ENCODE peak calls at places on chromosomes 12 and 14, in eight cellular contexts. A is H9, I is IMR-90, H is MM.1S, G is neuronal stem cell, E is fibroblast of lung, P is mammary epithelial cell, R is GM23338. O is an unnamed sample. For H3K4me1, the result is how much of the 10 kb centered on the place peaks cover.

GRCh38 chr14:53109028-53109687 is 44.0 kb downstream of the DDHD1 start:
- DNase-seq in A (no peak), I (no peak), H (peak), G (no peak), E (no peak), P (no peak), R (no peak), O (no peak)

GRCh38 chr14:72613196-72613974 is 280.5 kb downstream of the DPF3 start:
- DNase-seq in A (peak), I (no peak), H (no peak), G (no peak), E (peak), P (no peak), R (no peak), O (peak)

GRCh38 chr12:124053855-124054254 is 80.8 kb downstream of the ZNF664 start:
- DNase-seq in A (peak), I (peak), H (no peak), G (peak), E (peak), P (no peak), R (peak), O (peak)

GRCh38 chr12:116406529-116406928 is 129.0 kb upstream of the MED13L start:
- DNase-seq in A (peak), I (peak), H (no peak), G (no peak), E (peak), P (peak), R (peak), O (peak)

GRCh38 chr12:12214635-12215131 is 52.2 kb downstream of the LRP6 start:
- DNase-seq in A (no peak), I (peak), H (peak), G (no peak), E (peak), P (peak), R (peak), O (no peak)

GRCh38 chr14:56172571-56172971 is 54.4 kb downstream of the PELI2 start:
- DNase-seq in A (no peak), I (peak), H (no peak), G (no peak), E (peak), P (peak), R (no peak), O (peak)

GRCh38 chr12:110582286-110583136 is 607 bp downstream of the PPTC7 start:
- DNase-seq in A (peak), I (peak), H (peak), G (peak), E (peak), P (peak), R (peak), O (peak)

GRCh38 chr12:108348842-108349241 is 9.7 kb upstream of the CMKLR1 start:
- DNase-seq in A (no peak), I (no peak), H (no peak), G (no peak), E (no peak), P (no peak), R (no peak), O (peak)

GRCh38 chr12:89357297-89357730 is 5.0 kb upstream of the DUSP6 start:
- DNase-seq in A (no peak), I (no peak), H (no peak), G (no peak), E (no peak), P (no peak), R (no peak), O (no peak)

DNA sequence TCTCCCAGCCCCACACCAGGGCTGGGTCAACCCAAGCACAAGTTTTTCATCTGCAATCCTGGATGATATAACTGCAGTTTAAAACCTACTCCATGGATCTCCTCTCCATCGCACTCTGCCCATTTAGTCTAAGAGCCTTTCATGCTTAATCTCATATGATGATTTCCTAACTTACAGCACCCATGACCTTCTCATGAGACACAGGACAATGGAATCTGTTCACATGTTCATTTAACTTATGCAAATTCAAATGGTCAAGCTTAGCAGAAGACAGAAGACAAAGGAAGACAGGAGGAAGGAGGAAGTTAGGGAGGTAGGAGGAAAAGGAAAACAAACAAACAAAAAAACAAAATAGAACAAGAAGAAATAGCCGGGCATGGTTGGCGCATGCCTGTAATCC is 64.6 kb upstream of the PNMA1 start:
- DNase-seq in A (no peak), I (no peak), H (no peak), G (no peak), E (no peak), P (no peak), R (no peak), O (no peak)
- H3K4me1 ChIP-seq in A (under half), I (under half), H (under half), G (under half), E (under half), P (under half), R (under half), O (under half)

GRCh38 chr12:121925361-121925725 is 7.0 kb downstream of the CFAP251 start:
- DNase-seq in A (no peak), I (peak), H (no peak), G (no peak), E (peak), P (no peak), R (no peak), O (peak)
- H3K27ac ChIP-seq in A (no peak), I (peak), H (no peak), G (no peak), E (peak), P (peak), R (peak), O (peak)

DNA sequence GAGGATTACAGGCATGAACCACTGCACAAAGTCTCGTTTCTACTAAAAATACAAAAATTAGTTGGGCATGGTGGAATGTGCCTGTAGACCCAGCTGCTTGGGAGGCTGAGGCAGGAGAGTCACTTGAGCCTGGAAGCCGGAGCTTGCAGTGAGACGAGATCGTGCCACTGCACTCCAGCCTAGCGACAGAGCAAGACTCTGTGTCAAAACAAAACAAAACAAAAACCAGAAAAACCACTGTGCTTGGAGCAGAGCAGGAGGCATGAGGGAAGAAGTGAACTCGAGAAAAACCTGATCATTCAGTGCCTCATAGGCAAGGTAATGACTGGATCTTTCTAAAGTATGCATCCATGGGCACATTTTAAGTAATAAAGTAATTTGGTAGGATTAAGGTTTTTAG is 487.8 kb downstream of the KCNH5 start:
- DNase-seq in A (peak), I (no peak), H (no peak), G (no peak), E (no peak), P (no peak), R (no peak), O (no peak)
- H2AFZ ChIP-seq in A (no peak), I (no peak), H (no peak), G (no peak), E (no peak), P (no peak), R (peak), O (no peak)

GRCh38 chr12:68844318-68844745 is 36.4 kb downstream of the MDM2 start:
- DNase-seq in A (no peak), I (no peak), H (no peak), G (no peak), E (no peak), P (no peak), R (no peak), O (no peak)
- H3K4me1 ChIP-seq in A (under half), I (under half), H (under half), G (under half), E (under half), P (under half), R (under half), O (under half)

GRCh38 chr12:93137656-93138612 is 208.8 kb upstream of the EEA1 start:
- DNase-seq in A (no peak), I (peak), H (no peak), G (no peak), E (peak), P (peak), R (no peak), O (peak)
- H3K27ac ChIP-seq in A (no peak), I (no peak), H (no peak), G (no peak), E (no peak), P (peak), R (no peak), O (peak)

GRCh38 chr12:56118688-56119045 is 601 bp downstream of the ZC3H10 start:
- DNase-seq in A (no peak), I (no peak), H (no peak), G (no peak), E (no peak), P (no peak), R (peak), O (no peak)

GRCh38 chr12:56117778-56118687 is at the start of gene ZC3H10:
- DNase-seq in A (peak), I (peak), H (peak), G (peak), E (peak), P (peak), R (peak), O (peak)

GRCh38 chr12:56114084-56114483 is 2.3 kb upstream of the RPL41 start:
- DNase-seq in A (no peak), I (no peak), H (no peak), G (no peak), E (no peak), P (no peak), R (no peak), O (no peak)

GRCh38 chr12:56116267-56117081 is at the start of gene RPL41:
- DNase-seq in A (peak), I (peak), H (peak), G (peak), E (peak), P (peak), R (peak), O (peak)

DNA sequence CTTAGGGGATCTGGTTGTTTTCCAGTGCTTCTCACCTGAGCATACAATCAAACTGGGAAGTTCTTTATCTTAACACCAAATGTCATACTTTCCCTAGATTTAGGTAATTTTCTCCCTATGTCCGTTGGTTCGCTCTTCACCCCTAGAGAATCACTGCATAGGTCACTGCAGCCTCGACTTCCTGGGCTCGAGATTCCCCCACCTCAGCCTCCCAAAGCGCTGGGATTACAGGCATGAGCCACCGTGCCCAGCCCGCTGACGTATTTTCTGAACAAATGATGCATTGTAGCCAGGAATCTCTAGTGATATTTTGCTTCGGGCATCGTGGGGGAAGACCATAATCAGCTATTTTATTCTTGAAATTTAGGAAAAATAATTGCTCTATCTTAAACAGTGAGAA is 1.1 kb upstream of the RPL41 start:
- DNase-seq in A (peak), I (peak), H (no peak), G (no peak), E (peak), P (peak), R (peak), O (peak)
- H2AFZ ChIP-seq in A (no peak), I (no peak), H (peak), G (peak), E (no peak), P (peak), R (peak), O (peak)

GRCh38 chr12:2386566-2386965 is 333.8 kb downstream of the CACNA1C start:
- DNase-seq in A (peak), I (no peak), H (no peak), G (no peak), E (no peak), P (no peak), R (no peak), O (no peak)
- H3K4me1 ChIP-seq in A (under half), I (under half), H (under half), G (under half), E (under half), P (under half), R (under half), O (under half)

GRCh38 chr12:125412506-125412905 is 347.3 kb downstream of the AACS start:
- DNase-seq in A (no peak), I (no peak), H (no peak), G (no peak), E (no peak), P (no peak), R (no peak), O (no peak)
- H3K27ac ChIP-seq in A (no peak), I (no peak), H (no peak), G (no peak), E (no peak), P (no peak), R (peak), O (no peak)

O was measured in osteoblast.